ENCODE peak calls at places on chromosome 18, in five cellular contexts. X is HCT116, M is GM23248, C is OCI-LY7, E is GM23338. W is an unnamed sample.

GRCh38 chr18:76491436-76491800 is 3.6 kb downstream of the ZNF516 start:
- DNase-seq in X (no peak), M (peak; percentile 77), C (peak; percentile 48), E (peak; percentile 77), W (no peak)

GRCh38 chr18:80179857-80180558 is 67.3 kb downstream of the PARD6G start:
- DNase-seq in X (no peak), M (no peak), C (no peak), E (no peak), W (no peak)

GRCh38 chr18:26034850-26035497 is 55.4 kb downstream of the SS18 start:
- DNase-seq in X (no peak), M (no peak), C (no peak), E (peak; percentile 16), W (no peak)

GRCh38 chr18:42561521-42561920 is 554.0 kb downstream of the RIT2 start:
- DNase-seq in X (no peak), M (no peak), C (no peak), E (no peak), W (no peak)

GRCh38 chr18:3649135-3649558 is 199.2 kb downstream of the TGIF1 start:
- DNase-seq in X (no peak), M (no peak), C (no peak), E (no peak), W (no peak)

GRCh38 chr18:70621710-70622109 is 332.9 kb downstream of the SOCS6 start:
- DNase-seq in X (no peak), M (no peak), C (no peak), E (no peak), W (no peak)

GRCh38 chr18:45755936-45756335 is 32.0 kb downstream of the SLC14A1 start:
- DNase-seq in X (no peak), M (peak; percentile 46), C (no peak), E (no peak), W (peak; percentile 54)

GRCh38 chr18:48724455-48724854 is 185.6 kb downstream of the CTIF start:
- DNase-seq in X (no peak), M (no peak), C (no peak), E (no peak), W (no peak)

GRCh38 chr18:5015213-5015612 is 181.8 kb downstream of the AKAIN1 start:
- DNase-seq in X (no peak), M (no peak), C (no peak), E (no peak), W (no peak)

GRCh38 chr18:51110073-51110797 is 80.2 kb downstream of the SMAD4 start:
- DNase-seq in X (no peak), M (peak; percentile 70), C (peak; percentile 49), E (peak; percentile 83), W (peak; percentile 22)

GRCh38 chr18:12409466-12409865 is 1.7 kb downstream of the PRELID3A start:
- DNase-seq in X (no peak), M (peak; percentile 15), C (peak; percentile 42), E (no peak), W (no peak)

GRCh38 chr18:24560511-24560981 is 100.1 kb downstream of the HRH4 start:
- DNase-seq in X (peak; percentile 7), M (no peak), C (no peak), E (peak; percentile 86), W (no peak)

GRCh38 chr18:37611623-37612279 is 46.2 kb upstream of the CELF4 start:
- DNase-seq in X (no peak), M (no peak), C (no peak), E (no peak), W (no peak)

GRCh38 chr18:63197246-63197791 is 122.2 kb downstream of the BCL2 start:
- DNase-seq in X (no peak), M (no peak), C (peak; percentile 7), E (no peak), W (no peak)

GRCh38 chr18:33841221-33841967 is 263.4 kb downstream of the ASXL3 start:
- DNase-seq in X (no peak), M (no peak), C (peak; percentile 74), E (peak; percentile 14), W (no peak)

GRCh38 chr18:50401888-50402287 is 27.0 kb downstream of the SKA1 start:
- DNase-seq in X (no peak), M (peak; percentile 43), C (no peak), E (peak; percentile 77), W (peak; percentile 11)

GRCh38 chr18:49915352-49915751 is 102.0 kb upstream of the ACAA2 start:
- DNase-seq in X (no peak), M (no peak), C (no peak), E (peak; percentile 8), W (no peak)

GRCh38 chr18:58831610-58832009 is 33.1 kb upstream of the ZNF532 start:
- DNase-seq in X (no peak), M (peak; percentile 78), C (no peak), E (no peak), W (peak; percentile 31)

GRCh38 chr18:49768051-49768391 is 45.3 kb downstream of the ACAA2 start:
- DNase-seq in X (peak; percentile 62), M (peak; percentile 61), C (no peak), E (peak; percentile 93), W (peak; percentile 52)

GRCh38 chr18:57050314-57050949 is 96.5 kb upstream of the BOD1L2 start:
- DNase-seq in X (no peak), M (no peak), C (no peak), E (no peak), W (no peak)

GRCh38 chr18:29188760-29189159 is 1011.8 kb upstream of the CDH2 start:
- DNase-seq in X (no peak), M (peak; percentile 30), C (no peak), E (no peak), W (peak; percentile 64)

GRCh38 chr18:50836521-50836957 is 16.7 kb upstream of the MRO start:
- DNase-seq in X (no peak), M (peak; percentile 22), C (peak; percentile 47), E (no peak), W (peak; percentile 85)

GRCh38 chr18:46460754-46461153 is 196.3 kb downstream of the LOXHD1 start:
- DNase-seq in X (no peak), M (no peak), C (no peak), E (no peak), W (no peak)

GRCh38 chr18:37412757-37413156 is 152.8 kb downstream of the CELF4 start:
- DNase-seq in X (no peak), M (no peak), C (no peak), E (no peak), W (no peak)

GRCh38 chr18:3998698-3999333 is 456.3 kb downstream of the DLGAP1 start:
- DNase-seq in X (peak; percentile 43), M (peak; percentile 77), C (peak; percentile 73), E (peak; percentile 70), W (peak; percentile 61)

GRCh38 chr18:51447943-51448342 is 250.5 kb upstream of the MEX3C start:
- DNase-seq in X (no peak), M (no peak), C (no peak), E (no peak), W (no peak)

GRCh38 chr18:66523219-66523991 is 80.5 kb downstream of the CDH19 start:
- DNase-seq in X (no peak), M (no peak), C (no peak), E (no peak), W (peak; percentile 8)

GRCh38 chr18:57931038-57931437 is 113.0 kb upstream of the NEDD4L start:
- DNase-seq in X (no peak), M (no peak), C (peak; percentile 23), E (no peak), W (no peak)

GRCh38 chr18:76824136-76824676 is 1.8 kb downstream of the ZNF236 start:
- DNase-seq in X (no peak), M (no peak), C (peak; percentile 44), E (no peak), W (no peak)

GRCh38 chr18:51196811-51197660 is 445 bp downstream of the MEX3C start:
- DNase-seq in X (no peak), M (peak; percentile 75), C (peak; percentile 41), E (peak; percentile 47), W (no peak)

GRCh38 chr18:68507781-68508180 is 207.1 kb downstream of the TMX3 start:
- DNase-seq in X (no peak), M (peak; percentile 44), C (no peak), E (no peak), W (no peak)

GRCh38 chr18:26503382-26503781 is 45.0 kb downstream of the KCTD1 start:
- DNase-seq in X (no peak), M (no peak), C (no peak), E (no peak), W (no peak)

GRCh38 chr18:25066536-25066935 is 285.4 kb downstream of the ZNF521 start:
- DNase-seq in X (no peak), M (no peak), C (no peak), E (no peak), W (no peak)

GRCh38 chr18:60235164-60235563 is 137.4 kb downstream of the MC4R start:
- DNase-seq in X (no peak), M (no peak), C (no peak), E (peak; percentile 48), W (peak; percentile 16)

GRCh38 chr18:60232541-60232940 is 140.0 kb downstream of the MC4R start:
- DNase-seq in X (peak; percentile 52), M (peak; percentile 53), C (no peak), E (no peak), W (peak; percentile 89)
- TF ChIP-seq EZH2phosphoT487 in X (no peak), M (no peak), C (no peak), E (no peak), W (no peak)

DNA sequence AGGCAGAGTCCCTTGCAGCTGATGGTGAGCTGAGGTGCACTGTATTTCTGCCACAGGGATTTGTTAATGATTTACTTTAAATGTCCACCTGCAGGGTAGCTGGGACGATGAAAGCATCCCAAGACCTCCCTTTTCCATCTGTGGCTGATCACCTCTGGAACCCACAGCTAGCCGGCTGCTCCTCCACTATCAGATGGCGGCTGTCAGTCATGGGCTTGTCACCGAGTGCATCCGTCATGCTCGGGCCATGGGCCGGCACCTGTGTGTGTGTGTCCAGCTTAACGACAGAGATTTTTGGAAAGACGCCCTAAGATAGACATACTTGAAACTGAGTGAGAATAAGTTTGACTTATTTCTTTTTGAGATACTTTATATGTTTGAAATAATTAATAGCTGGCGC is 235.2 kb downstream of the FAM210A start:
- DNase-seq in X (no peak), M (no peak), C (no peak), E (no peak), W (no peak)
- TF ChIP-seq EZH2phosphoT487 in X (no peak), M (no peak), C (no peak), E (no peak), W (no peak)

GRCh38 chr18:78999939-79000338 is 20.3 kb downstream of the SALL3 start:
- DNase-seq in X (peak; percentile 29), M (no peak), C (no peak), E (no peak), W (peak; percentile 68)
- TF ChIP-seq EZH2phosphoT487 in X (no peak), M (no peak), C (no peak), E (no peak), W (no peak)

GRCh38 chr18:961644-962355 is 57.1 kb downstream of the ADCYAP1 start:
- DNase-seq in X (peak; percentile 32), M (peak; percentile 46), C (peak; percentile 34), E (peak; percentile 75), W (peak; percentile 70)
- TF ChIP-seq EZH2phosphoT487 in X (no peak), M (no peak), C (no peak), E (no peak), W (no peak)